ENCODE peak calls at places on chromosome 10, in eight cellular contexts. D is sciatic nerve; F is NB4; P is stimulated activated CD8-positive, alpha-beta memory T cell treated with anti-CD3 and anti-CD28 coated beads, Interleukin-12 subunit alpha, Interleukin-12 subunit beta, amount 100 ng/mL, for 1 hour; X is colonic mucosa; R is NCI-H1930; B is globus pallidus; W is ACHN. C is an unnamed sample.

GRCh38 chr10:61262486-61263261 is 190.5 kb downstream of the TMEM26 start:
- DNase-seq in D (no peak), F (no peak), P (no peak), X (no peak), R (no peak), B (no peak), W (no peak), C (no peak)

GRCh38 chr10:17835688-17836087 is 26.5 kb downstream of the MRC1 start:
- DNase-seq in D (no peak), F (no peak), P (no peak), X (no peak), R (no peak), B (no peak), W (peak), C (no peak)

GRCh38 chr10:7199152-7199760 is 211.6 kb downstream of the SFMBT2 start:
- DNase-seq in D (no peak), F (no peak), P (no peak), X (no peak), R (no peak), B (no peak), W (no peak), C (no peak)

GRCh38 chr10:63866075-63866746 is 345.0 kb downstream of the REEP3 start:
- DNase-seq in D (peak), F (peak), P (peak), X (peak), R (peak), B (peak), W (peak), C (peak)

GRCh38 chr10:100370976-100371706 is 24.1 kb downstream of the SCD start:
- DNase-seq in D (peak), F (peak), P (no peak), X (peak), R (no peak), B (peak), W (peak), C (peak)

GRCh38 chr10:69464401-69464800 is 13.1 kb downstream of the TSPAN15 start:
- DNase-seq in D (no peak), F (no peak), P (no peak), X (no peak), R (no peak), B (no peak), W (no peak), C (no peak)

GRCh38 chr10:9602930-9603459 is 1414.7 kb upstream of the CELF2 start:
- DNase-seq in D (no peak), F (no peak), P (no peak), X (no peak), R (no peak), B (no peak), W (no peak), C (no peak)

GRCh38 chr10:29144126-29144525 is 144.7 kb upstream of the LYZL1 start:
- DNase-seq in D (no peak), F (no peak), P (no peak), X (no peak), R (no peak), B (no peak), W (no peak), C (no peak)

GRCh38 chr10:5040010-5040635 is 36.5 kb upstream of the AKR1C2 start:
- DNase-seq in D (no peak), F (no peak), P (no peak), X (peak), R (no peak), B (no peak), W (no peak), C (no peak)

GRCh38 chr10:6465437-6465836 is 114.6 kb downstream of the PRKCQ start:
- DNase-seq in D (no peak), F (no peak), P (no peak), X (no peak), R (no peak), B (no peak), W (no peak), C (no peak)

GRCh38 chr10:95133016-95133752 is 60.9 kb upstream of the ACSM6 start:
- DNase-seq in D (peak), F (peak), P (peak), X (peak), R (peak), B (peak), W (peak), C (peak)

GRCh38 chr10:101229275-101230184 is at the start of gene LBX1:
- DNase-seq in D (no peak), F (no peak), P (no peak), X (no peak), R (no peak), B (no peak), W (no peak), C (no peak)

GRCh38 chr10:110850990-110851389 is 20.7 kb upstream of the PDCD4 start:
- DNase-seq in D (no peak), F (peak), P (no peak), X (no peak), R (no peak), B (no peak), W (no peak), C (peak)

GRCh38 chr10:72292223-72292691 is 18.5 kb downstream of the DDIT4 start:
- DNase-seq in D (no peak), F (no peak), P (no peak), X (peak), R (no peak), B (no peak), W (no peak), C (no peak)

GRCh38 chr10:62153191-62153590 is 115.5 kb downstream of the RTKN2 start:
- DNase-seq in D (no peak), F (no peak), P (no peak), X (no peak), R (no peak), B (no peak), W (no peak), C (no peak)

GRCh38 chr10:19663344-19663743 is 152.9 kb upstream of the PLXDC2 start:
- DNase-seq in D (no peak), F (no peak), P (no peak), X (no peak), R (no peak), B (no peak), W (peak), C (no peak)

GRCh38 chr10:26199841-26200240 is 16.7 kb upstream of the GAD2 start:
- DNase-seq in D (no peak), F (no peak), P (no peak), X (no peak), R (no peak), B (no peak), W (no peak), C (no peak)

GRCh38 chr10:5812283-5813090 is 747 bp downstream of the GDI2 start:
- DNase-seq in D (peak), F (peak), P (peak), X (peak), R (no peak), B (peak), W (peak), C (peak)

GRCh38 chr10:58175990-58176910 is 91.4 kb downstream of the IPMK start:
- DNase-seq in D (no peak), F (peak), P (no peak), X (no peak), R (no peak), B (no peak), W (peak), C (no peak)

GRCh38 chr10:113524539-113525490 is 28.0 kb upstream of the HABP2 start:
- DNase-seq in D (peak), F (no peak), P (no peak), X (no peak), R (no peak), B (no peak), W (no peak), C (no peak)

GRCh38 chr10:110445871-110446270 is 51.8 kb upstream of the DUSP5 start:
- DNase-seq in D (peak), F (no peak), P (no peak), X (no peak), R (no peak), B (no peak), W (no peak), C (peak)

GRCh38 chr10:88379575-88379974 is 203.5 kb downstream of the RNLS start:
- DNase-seq in D (no peak), F (peak), P (no peak), X (peak), R (no peak), B (no peak), W (peak), C (no peak)

GRCh38 chr10:108238261-108238660 is 1073.8 kb upstream of the SORCS1 start:
- DNase-seq in D (no peak), F (no peak), P (no peak), X (no peak), R (no peak), B (no peak), W (no peak), C (no peak)

C was measured in sigmoid colon.